ENCODE peak calls at places on chromosomes 1 and 21, in ten cellular contexts. B, L, W, I, Z, D, M, V, F and U are unnamed samples.

GRCh38 chr1:90826834-90827233 is 109.7 kb upstream of the BARHL2 start:
- DNase-seq in B (no peak), L (no peak), W (no peak), I (no peak), Z (no peak), D (no peak), M (no peak), V (no peak), F (no peak), U (no peak)

GRCh38 chr1:30870656-30871055 is 37.9 kb downstream of the SDC3 start:
- DNase-seq in B (no peak), L (no peak), W (no peak), I (no peak), Z (no peak), D (no peak), M (no peak), V (no peak), F (no peak), U (no peak)

GRCh38 chr1:14113841-14114567 is 414.0 kb downstream of the PRDM2 start:
- DNase-seq in B (peak; percentile 12), L (peak; percentile 66), W (no peak), I (peak; percentile 34), Z (peak; percentile 39), D (no peak), M (no peak), V (no peak), F (peak; percentile 52), U (peak; percentile 35)

GRCh38 chr1:33537885-33538284 is 65.4 kb downstream of the ZSCAN20 start:
- DNase-seq in B (no peak), L (no peak), W (no peak), I (no peak), Z (no peak), D (no peak), M (no peak), V (no peak), F (no peak), U (no peak)

GRCh38 chr1:21874328-21874727 is 62.3 kb downstream of the LDLRAD2 start:
- DNase-seq in B (no peak), L (no peak), W (no peak), I (no peak), Z (no peak), D (no peak), M (no peak), V (no peak), F (no peak), U (no peak)

GRCh38 chr1:9811239-9811966 is 12.4 kb downstream of the CLSTN1 start:
- DNase-seq in B (no peak), L (no peak), W (no peak), I (no peak), Z (no peak), D (no peak), M (no peak), V (no peak), F (no peak), U (no peak)

GRCh38 chr1:34441661-34442060 is 265.0 kb downstream of the C1orf94 start:
- DNase-seq in B (no peak), L (no peak), W (no peak), I (no peak), Z (peak; percentile 12), D (no peak), M (no peak), V (no peak), F (no peak), U (no peak)

GRCh38 chr1:10549919-10550656 is 75.3 kb downstream of the PEX14 start:
- DNase-seq in B (no peak), L (no peak), W (no peak), I (no peak), Z (no peak), D (no peak), M (no peak), V (no peak), F (no peak), U (no peak)

GRCh38 chr1:200336111-200336845 is 73.6 kb downstream of the ZNF281 start:
- DNase-seq in B (no peak), L (peak; percentile 78), W (no peak), I (no peak), Z (no peak), D (no peak), M (no peak), V (no peak), F (peak; percentile 82), U (no peak)

GRCh38 chr1:199453731-199454130 is 573.8 kb upstream of the NR5A2 start:
- DNase-seq in B (no peak), L (no peak), W (no peak), I (no peak), Z (no peak), D (no peak), M (no peak), V (no peak), F (no peak), U (no peak)

GRCh38 chr21:39612233-39613028 is at the start of gene B3GALT5:
- DNase-seq in B (no peak), L (peak; percentile 35), W (no peak), I (no peak), Z (peak; percentile 40), D (no peak), M (no peak), V (no peak), F (peak; percentile 10), U (peak; percentile 58)

GRCh38 chr1:10117865-10118264 is 85.1 kb downstream of the UBE4B start:
- DNase-seq in B (no peak), L (no peak), W (no peak), I (no peak), Z (no peak), D (no peak), M (no peak), V (no peak), F (peak; percentile 4), U (no peak)

GRCh38 chr1:8629241-8630091 is 188.0 kb downstream of the RERE start:
- DNase-seq in B (peak; percentile 66), L (no peak), W (peak; percentile 56), I (no peak), Z (no peak), D (peak; percentile 47), M (no peak), V (no peak), F (no peak), U (no peak)

GRCh38 chr1:153651771-153652170 is 6.7 kb upstream of the SNAPIN start:
- DNase-seq in B (no peak), L (no peak), W (no peak), I (no peak), Z (no peak), D (no peak), M (no peak), V (no peak), F (no peak), U (no peak)

GRCh38 chr1:199931666-199932377 is 95.7 kb upstream of the NR5A2 start:
- DNase-seq in B (no peak), L (no peak), W (no peak), I (peak; percentile 41), Z (peak; percentile 17), D (no peak), M (no peak), V (no peak), F (peak; percentile 35), U (no peak)

GRCh38 chr1:109369167-109369746 is 28.5 kb downstream of the SORT1 start:
- DNase-seq in B (no peak), L (no peak), W (no peak), I (no peak), Z (peak; percentile 35), D (no peak), M (no peak), V (no peak), F (no peak), U (no peak)

GRCh38 chr1:226983247-226983997 is 43.3 kb downstream of the COQ8A start:
- DNase-seq in B (no peak), L (no peak), W (no peak), I (no peak), Z (no peak), D (no peak), M (no peak), V (no peak), F (no peak), U (no peak)

GRCh38 chr1:153394391-153394790 is 3.5 kb upstream of the S100A8 start:
- DNase-seq in B (no peak), L (no peak), W (no peak), I (no peak), Z (no peak), D (no peak), M (no peak), V (no peak), F (no peak), U (peak; percentile 6)

GRCh38 chr1:202160377-202160940 is at the start of gene PTPN7:
- DNase-seq in B (no peak), L (no peak), W (peak; percentile 88), I (peak; percentile 84), Z (peak; percentile 42), D (no peak), M (peak; percentile 83), V (peak; percentile 76), F (no peak), U (peak; percentile 49)

GRCh38 chr1:55781944-55782482 is 566.8 kb upstream of the USP24 start:
- DNase-seq in B (no peak), L (peak; percentile 73), W (no peak), I (no peak), Z (no peak), D (no peak), M (no peak), V (no peak), F (peak; percentile 95), U (peak; percentile 22)

GRCh38 chr1:206925116-206925736 is 3.5 kb upstream of the FCMR start:
- DNase-seq in B (no peak), L (peak; percentile 42), W (no peak), I (peak; percentile 67), Z (peak; percentile 63), D (peak; percentile 92), M (no peak), V (peak; percentile 51), F (no peak), U (peak; percentile 80)

GRCh38 chr1:78255378-78255777 is 209.6 kb downstream of the GIPC2 start:
- DNase-seq in B (no peak), L (no peak), W (no peak), I (no peak), Z (no peak), D (no peak), M (no peak), V (no peak), F (no peak), U (no peak)

GRCh38 chr1:117368116-117369108 is 1.2 kb downstream of the MAN1A2 start:
- DNase-seq in B (no peak), L (peak; percentile 57), W (no peak), I (peak; percentile 27), Z (peak; percentile 21), D (no peak), M (no peak), V (no peak), F (peak; percentile 16), U (peak; percentile 31)

GRCh38 chr1:25903986-25904385 is 2.2 kb downstream of the STMN1 start:
- DNase-seq in B (no peak), L (no peak), W (no peak), I (no peak), Z (no peak), D (no peak), M (no peak), V (no peak), F (no peak), U (no peak)

GRCh38 chr1:236009193-236009592 is 55.7 kb downstream of the NID1 start:
- DNase-seq in B (no peak), L (no peak), W (no peak), I (no peak), Z (no peak), D (no peak), M (no peak), V (no peak), F (no peak), U (no peak)

GRCh38 chr1:242139437-242139836 is 140.5 kb upstream of the MAP1LC3C start:
- DNase-seq in B (no peak), L (no peak), W (no peak), I (no peak), Z (peak; percentile 3), D (no peak), M (no peak), V (no peak), F (no peak), U (no peak)

GRCh38 chr1:162192763-162193162 is 123.3 kb downstream of the NOS1AP start:
- DNase-seq in B (no peak), L (no peak), W (no peak), I (no peak), Z (no peak), D (no peak), M (no peak), V (no peak), F (no peak), U (no peak)

GRCh38 chr1:246609632-246610031 is 43.4 kb downstream of the CNST start:
- DNase-seq in B (no peak), L (no peak), W (no peak), I (no peak), Z (no peak), D (no peak), M (no peak), V (no peak), F (peak; percentile 79), U (no peak)